ENCODE peak calls at places on chromosomes 16 and 17, in five cellular contexts. Z is ascending aorta, J is heart left ventricle, Q is A549, R is AG04449. H is an unnamed sample.

GRCh38 chr16:82178352-82178751 is 8.3 kb upstream of the MPHOSPH6 start:
- DNase-seq in Q (no peak), Z (no peak), R (no peak), J (no peak), H (no peak)

GRCh38 chr16:57730771-57731730 is 4.5 kb upstream of the KATNB1 start:
- DNase-seq in Q (no peak), Z (no peak), R (no peak), J (no peak), H (no peak)

GRCh38 chr17:7834891-7835817 is 1.1 kb downstream of the KDM6B start:
- DNase-seq in Q (peak; percentile 99), Z (peak; percentile 99), R (peak; percentile 91), J (peak; percentile 99), H (no peak)

GRCh38 chr16:11325404-11326083 is 19.7 kb upstream of the RMI2 start:
- DNase-seq in J (no peak), Q (no peak), R (no peak), Z (no peak), H (no peak)

GRCh38 chr17:3972281-3972731 is 8.1 kb upstream of the ATP2A3 start:
- DNase-seq in J (no peak), Z (no peak), R (no peak), Q (no peak), H (no peak)

GRCh38 chr16:50644730-50645129 is 36.4 kb downstream of the SNX20 start:
- DNase-seq in Z (no peak), Q (peak; percentile 25), R (no peak), J (no peak), H (no peak)

GRCh38 chr17:71460943-71461342 is 659.9 kb upstream of the SOX9 start:
- DNase-seq in Q (peak; percentile 12), R (no peak), Z (no peak), J (no peak), H (no peak)

GRCh38 chr16:48628359-48628985 is 18.5 kb upstream of the N4BP1 start:
- DNase-seq in Z (no peak), Q (no peak), R (no peak), J (no peak), H (no peak)

GRCh38 chr17:72408641-72409040 is 287.8 kb downstream of the SOX9 start:
- DNase-seq in R (no peak), Z (no peak), Q (no peak), J (no peak), H (no peak)

GRCh38 chr16:26475579-26475978 is 591.1 kb upstream of the C16orf82 start:
- DNase-seq in Z (no peak), J (no peak), R (no peak), Q (no peak), H (no peak)

GRCh38 chr16:59181821-59182420 is 447.8 kb upstream of the GOT2 start:
- DNase-seq in Q (no peak), Z (no peak), R (no peak), J (no peak), H (no peak)

GRCh38 chr17:4942760-4943508 is 2.9 kb downstream of the RNF167 start:
- DNase-seq in Q (no peak), Z (no peak), R (no peak), J (no peak), H (no peak)

GRCh38 chr17:8063761-8064589 is 23.5 kb downstream of the ALOX12B start:
- DNase-seq in R (no peak), Z (no peak), J (no peak), Q (no peak), H (no peak)

GRCh38 chr17:44363613-44364159 is at the start of gene FAM171A2:
- DNase-seq in R (no peak), Z (no peak), J (peak; percentile 70), Q (peak; percentile 66), H (no peak)

GRCh38 chr16:14329727-14330363 is 258.7 kb downstream of the MRTFB start:
- DNase-seq in Q (no peak), J (no peak), R (no peak), Z (no peak), H (no peak)

GRCh38 chr17:45261577-45262515 is at the start of gene SPATA32:
- DNase-seq in Z (no peak), J (peak; percentile 82), Q (no peak), R (no peak), H (no peak)

GRCh38 chr16:30977502-30977901 is 7.5 kb upstream of the HSD3B7 start:
- DNase-seq in Q (peak; percentile 52), R (no peak), Z (no peak), J (no peak), H (no peak)

GRCh38 chr17:77098884-77099545 is 41.8 kb upstream of the SEC14L1 start:
- DNase-seq in R (peak; percentile 42), Q (no peak), Z (peak; percentile 81), J (no peak), H (peak; percentile 37)

GRCh38 chr17:17076066-17076465 is 33.8 kb downstream of the MPRIP start:
- DNase-seq in Z (no peak), R (no peak), Q (no peak), J (peak; percentile 6), H (no peak)

GRCh38 chr17:68698761-68699160 is 97.6 kb upstream of the FAM20A start:
- DNase-seq in R (no peak), J (no peak), Q (no peak), Z (no peak), H (no peak)

GRCh38 chr16:10867199-10867598 is 9.8 kb upstream of the CIITA start:
- DNase-seq in Z (no peak), R (no peak), J (no peak), Q (no peak), H (no peak)

GRCh38 chr17:50546701-50547034 is 306 bp upstream of the SPATA20 start:
- DNase-seq in Q (no peak), Z (no peak), J (no peak), R (no peak), H (no peak)

GRCh38 chr16:28212532-28212873 is 738 bp upstream of the XPO6 start:
- DNase-seq in Q (no peak), R (no peak), J (no peak), Z (no peak), H (no peak)

GRCh38 chr16:70703041-70703834 is 17.4 kb upstream of the MTSS2 start:
- DNase-seq in Z (peak; percentile 93), J (peak; percentile 76), Q (no peak), R (peak; percentile 75), H (no peak)

GRCh38 chr16:55868980-55869379 is 6.2 kb downstream of the CES5A start:
- DNase-seq in Q (no peak), Z (no peak), R (no peak), J (no peak), H (no peak)

GRCh38 chr17:38747385-38748328 is 479 bp downstream of the PCGF2 start:
- DNase-seq in Q (peak; percentile 42), Z (no peak), R (no peak), J (peak; percentile 69), H (no peak)

GRCh38 chr16:47511882-47512281 is 50.8 kb downstream of the PHKB start:
- DNase-seq in J (no peak), Z (no peak), R (no peak), Q (no peak), H (no peak)

GRCh38 chr16:81705261-81705660 is 73.8 kb upstream of the PLCG2 start:
- DNase-seq in Z (no peak), J (no peak), Q (no peak), R (no peak), H (no peak)

GRCh38 chr16:64545769-64546168 is 576.1 kb downstream of the CDH11 start:
- DNase-seq in J (no peak), Q (no peak), Z (no peak), R (no peak), H (peak; percentile 20)

GRCh38 chr16:35431829-35432663 is 1972.6 kb downstream of the TP53TG3F start:
- DNase-seq in Q (peak; percentile 8), R (no peak), Z (no peak), J (no peak), H (no peak)

GRCh38 chr16:53743149-53743566 is 39.2 kb downstream of the FTO start:
- DNase-seq in Z (no peak), Q (peak; percentile 70), J (no peak), R (no peak), H (no peak)

GRCh38 chr17:75511270-75511609 is 4.1 kb downstream of the CASKIN2 start:
- DNase-seq in R (no peak), J (no peak), Z (no peak), Q (no peak), H (no peak)

GRCh38 chr17:74274703-74275340 is 788 bp downstream of the DNAI2 start:
- DNase-seq in R (no peak), Q (no peak), Z (no peak), J (no peak), H (no peak)

GRCh38 chr17:21039839-21040575 is 2.8 kb downstream of the USP22 start:
- DNase-seq in Z (no peak), R (no peak), J (no peak), Q (peak; percentile 81), H (no peak)

GRCh38 chr16:89523680-89524344 is 15.6 kb downstream of the SPG7 start:
- DNase-seq in Q (no peak), J (no peak), Z (no peak), R (no peak), H (no peak)

GRCh38 chr16:57313509-57313908 is 29.0 kb upstream of the PLLP start:
- DNase-seq in Q (no peak), J (no peak), R (no peak), Z (no peak), H (no peak)

GRCh38 chr17:50483266-50483665 is 4.6 kb downstream of the RSAD1 start:
- DNase-seq in Z (no peak), R (no peak), J (no peak), Q (no peak), H (no peak)

GRCh38 chr16:30417447-30418349 is 10.3 kb downstream of the ZNF771 start:
- DNase-seq in J (peak; percentile 92), R (peak; percentile 33), Z (peak; percentile 86), Q (peak; percentile 98), H (no peak)

GRCh38 chr17:42744283-42744805 is 496 bp downstream of the EZH1 start:
- DNase-seq in R (no peak), Z (peak; percentile 81), Q (peak; percentile 80), J (peak; percentile 85), H (no peak)
- H3K4me3 ChIP-seq in R (peak overlapping the region; percentile 86), Z (peak overlapping the region; percentile 89), Q (peak overlapping the region; percentile 55), J (peak overlapping the region; percentile 80), H (peak overlapping the region; percentile 71)

DNA sequence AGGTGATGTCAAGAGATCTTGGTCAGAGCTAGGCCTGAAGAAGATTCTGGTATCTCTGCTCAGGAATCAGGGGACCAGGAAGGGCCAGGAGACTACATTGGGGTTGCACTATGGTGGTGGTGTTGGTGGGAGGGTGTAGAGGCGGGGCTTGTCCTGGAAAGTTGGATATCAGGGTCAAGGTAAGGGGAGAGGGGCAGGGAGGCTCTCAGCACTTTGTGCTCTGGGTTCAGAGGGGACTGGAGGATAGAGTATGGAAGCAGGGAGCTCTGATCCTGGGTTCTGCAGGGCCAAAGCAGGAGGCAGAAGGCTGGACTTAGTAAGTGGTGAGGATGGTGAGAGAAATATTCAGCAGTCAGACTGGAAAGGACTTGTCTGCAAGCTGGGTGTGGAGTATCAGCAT is 3.0 kb downstream of the NOL3 start:
- DNase-seq in J (no peak), R (no peak), Q (no peak), Z (no peak), H (no peak)
- H3K4me3 ChIP-seq in J (peak overlapping the region; percentile 62), R (peak overlapping the region; percentile 56), Q (peak overlapping the region; percentile 50), Z (peak overlapping the region; percentile 67), H (peak overlapping the region; percentile 65)

GRCh38 chr17:57603978-57604377 is 141.1 kb downstream of the CCDC182 start:
- DNase-seq in R (no peak), Z (no peak), J (no peak), Q (no peak), H (no peak)
- H3K4me3 ChIP-seq in R (no peak overlapping the region), Z (no peak overlapping the region), J (no peak overlapping the region), Q (no peak overlapping the region), H (no peak overlapping the region)

GRCh38 chr16:1076801-1077576 is 4.4 kb downstream of the SSTR5 start:
- DNase-seq in R (no peak), Z (no peak), J (no peak), Q (no peak), H (no peak)
- H3K4me3 ChIP-seq in R (no peak overlapping the region), Z (no peak overlapping the region), J (no peak overlapping the region), Q (no peak overlapping the region), H (no peak overlapping the region)

H was measured in epithelial cell of proximal tubule.